ENCODE peak calls at places on chromosomes 6 and 20, in four cellular contexts. Z, V, R and H are unnamed samples.

GRCh38 chr6:51273228-51273961 is 454.7 kb downstream of the TFAP2B start:
- DNase-seq in V (no peak), Z (no peak), R (no peak), H (no peak)

GRCh38 chr6:25218346-25218745 is 60.8 kb upstream of the CARMIL1 start:
- DNase-seq in R (no peak), V (no peak), Z (no peak), H (no peak)

GRCh38 chr20:1265916-1266166 is 253 bp upstream of the SNPH start:
- DNase-seq in Z (no peak), V (no peak), R (no peak), H (no peak)

GRCh38 chr20:15658295-15658694 is 915.0 kb downstream of the KIF16B start:
- DNase-seq in Z (no peak), V (no peak), R (no peak), H (no peak)

GRCh38 chr6:55182016-55182650 is 7.8 kb downstream of the HCRTR2 start:
- DNase-seq in V (no peak), Z (no peak), R (no peak), H (no peak)

GRCh38 chr6:159080217-159080976 is 35.6 kb upstream of the TAGAP start:
- DNase-seq in R (no peak), V (no peak), Z (no peak), H (no peak)

GRCh38 chr20:57325632-57326356 is 3.8 kb upstream of the SPO11 start:
- DNase-seq in Z (no peak), R (no peak), V (no peak), H (no peak)

GRCh38 chr20:50120935-50121693 is 8.2 kb upstream of the UBE2V1 start:
- DNase-seq in Z (peak), V (peak), R (peak), H (peak)

GRCh38 chr6:117740605-117741004 is 65.3 kb downstream of the NUS1 start:
- DNase-seq in V (no peak), R (no peak), Z (no peak), H (no peak)

GRCh38 chr6:136069119-136069518 is 181.0 kb downstream of the MTFR2 start:
- DNase-seq in V (no peak), R (peak), Z (peak), H (no peak)

GRCh38 chr6:43013020-43013842 is 515 bp downstream of the MEA1 start:
- DNase-seq in Z (peak), R (peak), V (no peak), H (no peak)

GRCh38 chr20:55038684-55039083 is 563.3 kb downstream of the DOK5 start:
- DNase-seq in V (no peak), R (no peak), Z (no peak), H (no peak)

GRCh38 chr6:65126667-65127066 is 580.4 kb downstream of the EYS start:
- DNase-seq in Z (no peak), R (no peak), V (no peak), H (no peak)

GRCh38 chr20:57259179-57260021 is 7.0 kb downstream of the BMP7 start:
- DNase-seq in Z (no peak), V (no peak), R (no peak), H (no peak)

GRCh38 chr20:58011106-58011946 is 217.1 kb downstream of the ANKRD60 start:
- DNase-seq in V (peak), R (no peak), Z (no peak), H (no peak)

GRCh38 chr20:35466856-35467255 is 11.5 kb downstream of the CEP250 start:
- DNase-seq in R (no peak), Z (no peak), V (no peak), H (no peak)

GRCh38 chr6:160424256-160424655 is 76.1 kb downstream of the SLC22A3 start:
- DNase-seq in Z (no peak), V (no peak), R (no peak), H (no peak)

GRCh38 chr20:45452772-45453171 is 16.8 kb upstream of the WFDC2 start:
- DNase-seq in R (no peak), Z (no peak), V (no peak), H (no peak)
- TF ChIP-seq CTCF in R (no peak), Z (no peak), V (no peak), H (no peak)

GRCh38 chr6:5398530-5398929 is 137.2 kb downstream of the FARS2 start:
- DNase-seq in V (no peak), Z (peak), R (peak), H (no peak)
- TF ChIP-seq CTCF in V (peak), Z (peak), R (peak), H (no peak)

GRCh38 chr20:53381568-53382262 is 211.9 kb downstream of the ZNF217 start:
- DNase-seq in V (no peak), Z (no peak), R (no peak), H (no peak)
- TF ChIP-seq CTCF in V (no peak), Z (no peak), R (peak), H (no peak)

GRCh38 chr6:88115307-88115706 is 50.8 kb downstream of the CNR1 start:
- DNase-seq in R (no peak), V (no peak), Z (no peak), H (no peak)

GRCh38 chr6:88114838-88115237 is 51.3 kb downstream of the CNR1 start:
- DNase-seq in V (no peak), Z (no peak), R (no peak), H (no peak)

GRCh38 chr6:88124925-88125557 is 41.1 kb downstream of the CNR1 start:
- DNase-seq in Z (no peak), V (no peak), R (peak), H (no peak)

GRCh38 chr6:88119769-88120168 is 46.4 kb downstream of the CNR1 start:
- DNase-seq in R (peak), V (no peak), Z (no peak), H (no peak)

GRCh38 chr6:88120635-88121034 is 45.5 kb downstream of the CNR1 start:
- DNase-seq in V (no peak), Z (no peak), R (no peak), H (no peak)
- TF ChIP-seq CTCF in V (no peak), Z (no peak), R (no peak), H (no peak)

GRCh38 chr20:3632311-3633004 is 30.7 kb downstream of the GFRA4 start:
- DNase-seq in V (peak), R (no peak), Z (no peak), H (no peak)
- TF ChIP-seq CTCF in V (peak), R (no peak), Z (no peak), H (no peak)

GRCh38 chr6:104381907-104382306 is 477.8 kb downstream of the HACE1 start:
- DNase-seq in V (no peak), Z (no peak), R (no peak), H (no peak)
- TF ChIP-seq CTCF in V (no peak), Z (no peak), R (no peak), H (no peak)

GRCh38 chr6:110561708-110562107 is 85.3 kb upstream of the SLC22A16 start:
- DNase-seq in R (no peak), Z (no peak), V (no peak), H (no peak)

GRCh38 chr6:110561016-110561396 is 84.6 kb upstream of the SLC22A16 start:
- DNase-seq in V (no peak), Z (no peak), R (no peak), H (no peak)

GRCh38 chr6:110558575-110558974 is 82.2 kb upstream of the SLC22A16 start:
- DNase-seq in R (no peak), Z (no peak), V (peak), H (no peak)

GRCh38 chr6:110562316-110562915 is 86.0 kb upstream of the SLC22A16 start:
- DNase-seq in Z (no peak), R (no peak), V (no peak), H (no peak)

GRCh38 chr6:110560239-110561015 is 84.0 kb upstream of the SLC22A16 start:
- DNase-seq in V (no peak), Z (no peak), R (no peak), H (no peak)
- TF ChIP-seq CTCF in V (no peak), Z (no peak), R (no peak), H (no peak)

GRCh38 chr6:128882560-128882959 is 378 bp upstream of the LAMA2 start:
- DNase-seq in Z (no peak), R (no peak), V (no peak), H (no peak)

GRCh38 chr6:128885381-128885780 is 2.4 kb downstream of the LAMA2 start:
- DNase-seq in Z (no peak), V (no peak), R (peak), H (no peak)

GRCh38 chr6:128888444-128889175 is 5.7 kb downstream of the LAMA2 start:
- DNase-seq in V (no peak), R (no peak), Z (no peak), H (no peak)

GRCh38 chr6:128882991-128883571 is at the start of gene LAMA2:
- DNase-seq in V (peak), Z (peak), R (peak), H (no peak)
- TF ChIP-seq CTCF in V (no peak), Z (peak), R (no peak), H (no peak)

GRCh38 chr20:46255440-46256104 is 52.7 kb downstream of the CDH22 start:
- DNase-seq in R (peak), V (peak), Z (peak), H (peak)

GRCh38 chr20:46251211-46251673 is 57.1 kb downstream of the CDH22 start:
- DNase-seq in V (no peak), Z (no peak), R (no peak), H (no peak)

GRCh38 chr20:46252352-46253091 is 55.8 kb downstream of the CDH22 start:
- DNase-seq in R (no peak), Z (no peak), V (no peak), H (no peak)

GRCh38 chr20:46250772-46251171 is 57.5 kb downstream of the CDH22 start:
- DNase-seq in V (no peak), Z (no peak), R (no peak), H (no peak)

DNA sequence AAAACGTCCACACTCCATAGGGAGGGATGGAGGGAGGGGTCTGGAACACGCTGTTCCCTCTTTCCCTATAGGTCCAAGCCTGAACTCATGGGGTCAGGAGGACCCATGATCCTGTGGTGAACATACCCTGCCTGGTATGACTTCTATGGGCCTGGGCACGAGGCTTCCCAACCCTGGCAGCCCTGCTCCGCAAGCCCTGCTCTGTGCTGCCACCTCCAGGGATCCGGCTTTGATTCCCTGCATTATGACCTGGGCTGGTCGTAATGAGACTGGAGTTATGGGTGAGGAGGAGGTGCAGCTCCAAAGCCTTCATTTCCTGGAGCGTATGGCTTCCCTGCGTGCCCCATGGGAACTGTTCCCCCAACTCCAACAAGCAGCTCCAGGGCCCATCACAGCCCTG is 54.9 kb downstream of the CDH22 start:
- DNase-seq in Z (no peak), R (peak), V (no peak), H (peak)
- TF ChIP-seq CTCF in Z (peak), R (peak), V (peak), H (peak)